ENCODE peak calls at places on chromosomes 4 and X, in five cellular contexts. One of them, this sample, is unnamed.

GRCh38 chr4:182288534-182288933 is 45.3 kb downstream of the TENM3 start:
- DNase-seq in A549: no peak
- DNase-seq in tibial nerve: no peak
- DNase-seq in uterus: no peak
- DNase-seq in heart left ventricle: no peak
- DNase-seq in this sample: no peak

GRCh38 chrX:72029473-72030411 is 102.0 kb downstream of the RTL5 start:
- DNase-seq in A549: peak
- DNase-seq in tibial nerve: no peak
- DNase-seq in uterus: no peak
- DNase-seq in heart left ventricle: no peak
- DNase-seq in this sample: peak

GRCh38 chr4:5575941-5576340 is 132.4 kb downstream of the EVC2 start:
- DNase-seq in A549: no peak
- DNase-seq in tibial nerve: no peak
- DNase-seq in uterus: no peak
- DNase-seq in heart left ventricle: no peak
- DNase-seq in this sample: no peak

GRCh38 chr4:85763207-85763606 is 288.3 kb downstream of the ARHGAP24 start:
- DNase-seq in A549: no peak
- DNase-seq in tibial nerve: no peak
- DNase-seq in uterus: no peak
- DNase-seq in heart left ventricle: no peak
- DNase-seq in this sample: no peak

GRCh38 chr4:62429297-62429696 is 1229.2 kb downstream of the ADGRL3 start:
- DNase-seq in A549: no peak
- DNase-seq in tibial nerve: no peak
- DNase-seq in uterus: no peak
- DNase-seq in heart left ventricle: no peak
- DNase-seq in this sample: no peak

GRCh38 chr4:15653864-15654391 is 1.2 kb downstream of the FBXL5 start:
- DNase-seq in A549: peak
- DNase-seq in tibial nerve: no peak
- DNase-seq in uterus: no peak
- DNase-seq in heart left ventricle: no peak
- DNase-seq in this sample: no peak

GRCh38 chr4:5706486-5707290 is 1.7 kb downstream of the EVC2 start:
- DNase-seq in A549: peak
- DNase-seq in tibial nerve: no peak
- DNase-seq in uterus: no peak
- DNase-seq in heart left ventricle: no peak
- DNase-seq in this sample: no peak

GRCh38 chr4:79227896-79228295 is 98.0 kb downstream of the NAA11 start:
- DNase-seq in A549: no peak
- DNase-seq in tibial nerve: no peak
- DNase-seq in uterus: no peak
- DNase-seq in heart left ventricle: peak
- DNase-seq in this sample: no peak

GRCh38 chr4:111136438-111136837 is 513.6 kb upstream of the PITX2 start:
- DNase-seq in A549: peak
- DNase-seq in tibial nerve: no peak
- DNase-seq in uterus: no peak
- DNase-seq in heart left ventricle: no peak
- DNase-seq in this sample: no peak

GRCh38 chrX:147958316-147958715 is 22.8 kb upstream of the FMR1NB start:
- DNase-seq in A549: no peak
- DNase-seq in tibial nerve: no peak
- DNase-seq in uterus: no peak
- DNase-seq in heart left ventricle: no peak
- DNase-seq in this sample: peak

GRCh38 chr4:129455462-129455861 is 359.5 kb downstream of the C4orf33 start:
- DNase-seq in A549: no peak
- DNase-seq in tibial nerve: no peak
- DNase-seq in uterus: no peak
- DNase-seq in heart left ventricle: no peak
- DNase-seq in this sample: no peak

GRCh38 chrX:63434665-63435064 is 83.5 kb upstream of the SPIN4 start:
- DNase-seq in A549: peak
- DNase-seq in tibial nerve: no peak
- DNase-seq in uterus: no peak
- DNase-seq in heart left ventricle: no peak
- DNase-seq in this sample: no peak

GRCh38 chr4:7987148-7987989 is 47.7 kb upstream of the AFAP1 start:
- DNase-seq in A549: peak
- DNase-seq in tibial nerve: peak
- DNase-seq in uterus: peak
- DNase-seq in heart left ventricle: peak
- DNase-seq in this sample: peak
- TF ChIP-seq POLR2A in A549: no peak
- TF ChIP-seq POLR2A in tibial nerve: no peak
- TF ChIP-seq POLR2A in uterus: no peak
- TF ChIP-seq POLR2A in heart left ventricle: no peak
- TF ChIP-seq POLR2A in this sample: no peak

DNA sequence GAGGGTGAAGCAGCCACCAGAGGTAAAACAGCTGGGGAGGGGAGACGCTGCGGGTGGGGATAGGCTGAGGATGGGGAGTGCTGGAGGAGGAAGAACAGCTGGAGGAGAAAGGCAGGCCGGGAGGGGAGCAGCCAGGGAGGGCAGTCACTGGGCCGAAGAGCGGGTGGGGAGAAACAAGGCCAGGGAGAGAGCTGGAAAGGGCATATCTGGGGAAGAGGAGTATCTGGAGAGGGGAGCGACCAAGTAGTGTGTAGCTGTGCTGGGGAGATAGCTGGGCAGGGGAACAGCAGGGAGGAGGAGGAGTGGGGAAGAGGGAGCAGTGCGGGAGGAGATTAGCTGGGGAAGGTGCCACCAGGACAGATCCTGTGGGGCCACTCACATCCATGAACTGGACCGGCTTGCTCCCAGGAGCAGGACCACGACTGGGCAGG is 2.7 kb downstream of the SLC38A5 start:
- DNase-seq in A549: no peak
- DNase-seq in tibial nerve: no peak
- DNase-seq in uterus: no peak
- DNase-seq in heart left ventricle: no peak
- DNase-seq in this sample: no peak
- TF ChIP-seq POLR2A in A549: no peak
- TF ChIP-seq POLR2A in tibial nerve: no peak
- TF ChIP-seq POLR2A in uterus: no peak
- TF ChIP-seq POLR2A in heart left ventricle: no peak
- TF ChIP-seq POLR2A in this sample: no peak

GRCh38 chrX:54807524-54808108 is at the start of gene MAGED2:
- DNase-seq in A549: no peak
- DNase-seq in tibial nerve: peak
- DNase-seq in uterus: peak
- DNase-seq in heart left ventricle: peak
- DNase-seq in this sample: no peak

GRCh38 chrX:54810532-54810931 is 3.0 kb downstream of the MAGED2 start:
- DNase-seq in A549: no peak
- DNase-seq in tibial nerve: no peak
- DNase-seq in uterus: no peak
- DNase-seq in heart left ventricle: no peak
- DNase-seq in this sample: no peak

GRCh38 chrX:54808109-54808604 is 612 bp downstream of the MAGED2 start:
- DNase-seq in A549: peak
- DNase-seq in tibial nerve: peak
- DNase-seq in uterus: peak
- DNase-seq in heart left ventricle: peak
- DNase-seq in this sample: no peak

GRCh38 chrX:54811301-54811885 is 3.8 kb downstream of the MAGED2 start:
- DNase-seq in A549: no peak
- DNase-seq in tibial nerve: no peak
- DNase-seq in uterus: no peak
- DNase-seq in heart left ventricle: no peak
- DNase-seq in this sample: no peak

DNA sequence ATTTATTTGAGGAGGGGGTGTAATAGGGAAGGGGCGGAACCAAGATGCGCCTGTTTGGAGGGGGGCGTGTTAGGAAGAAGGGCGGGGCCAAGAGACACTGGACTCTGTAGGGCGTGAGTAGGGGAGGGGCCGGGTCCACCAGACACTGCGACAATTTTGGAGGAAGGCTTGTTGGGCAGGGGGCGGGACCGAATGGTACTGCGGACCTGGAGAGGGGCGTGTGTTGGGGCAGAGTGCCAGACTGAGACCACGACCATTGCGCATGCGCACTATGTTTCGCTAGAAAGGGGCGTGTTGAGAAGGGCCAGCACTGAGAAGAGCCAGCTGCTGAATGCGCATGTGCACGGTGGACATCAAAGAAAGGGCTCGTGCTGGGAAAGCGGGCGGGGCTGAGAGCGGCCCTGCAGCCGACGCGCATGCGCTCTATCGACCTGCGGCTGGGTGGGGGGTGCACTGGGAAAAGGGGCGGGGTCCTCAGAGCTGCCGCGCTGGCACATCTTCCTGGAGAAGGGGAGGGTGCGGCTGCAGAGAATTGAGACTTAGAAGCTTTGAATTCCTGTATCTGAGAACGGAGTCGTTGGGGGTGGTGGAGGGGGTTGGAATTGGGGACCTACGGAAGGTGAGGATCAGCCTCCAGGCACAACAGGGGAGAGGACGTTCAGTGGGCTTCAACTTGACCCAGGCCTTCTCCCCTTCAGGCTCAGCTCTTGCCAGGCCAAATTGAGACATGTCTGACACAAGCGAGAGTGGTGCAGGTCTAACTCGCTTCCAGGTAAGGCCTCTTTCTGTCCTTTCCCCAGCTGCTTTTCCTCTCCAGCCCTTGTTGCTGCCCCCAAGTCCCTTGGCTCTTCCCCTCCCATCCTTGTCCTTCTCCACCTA is 1.3 kb downstream of the MAGED2 start:
- DNase-seq in A549: peak
- DNase-seq in tibial nerve: peak
- DNase-seq in uterus: peak
- DNase-seq in heart left ventricle: peak
- DNase-seq in this sample: peak
- TF ChIP-seq POLR2A in A549: no peak
- TF ChIP-seq POLR2A in tibial nerve: no peak
- TF ChIP-seq POLR2A in uterus: no peak
- TF ChIP-seq POLR2A in heart left ventricle: no peak
- TF ChIP-seq POLR2A in this sample: peak

GRCh38 chr4:780730-781492 is 45.0 kb downstream of the CPLX1 start:
- DNase-seq in A549: no peak
- DNase-seq in tibial nerve: no peak
- DNase-seq in uterus: no peak
- DNase-seq in heart left ventricle: no peak
- DNase-seq in this sample: no peak
- TF ChIP-seq POLR2A in A549: no peak
- TF ChIP-seq POLR2A in tibial nerve: no peak
- TF ChIP-seq POLR2A in uterus: no peak
- TF ChIP-seq POLR2A in heart left ventricle: no peak
- TF ChIP-seq POLR2A in this sample: no peak

DNA sequence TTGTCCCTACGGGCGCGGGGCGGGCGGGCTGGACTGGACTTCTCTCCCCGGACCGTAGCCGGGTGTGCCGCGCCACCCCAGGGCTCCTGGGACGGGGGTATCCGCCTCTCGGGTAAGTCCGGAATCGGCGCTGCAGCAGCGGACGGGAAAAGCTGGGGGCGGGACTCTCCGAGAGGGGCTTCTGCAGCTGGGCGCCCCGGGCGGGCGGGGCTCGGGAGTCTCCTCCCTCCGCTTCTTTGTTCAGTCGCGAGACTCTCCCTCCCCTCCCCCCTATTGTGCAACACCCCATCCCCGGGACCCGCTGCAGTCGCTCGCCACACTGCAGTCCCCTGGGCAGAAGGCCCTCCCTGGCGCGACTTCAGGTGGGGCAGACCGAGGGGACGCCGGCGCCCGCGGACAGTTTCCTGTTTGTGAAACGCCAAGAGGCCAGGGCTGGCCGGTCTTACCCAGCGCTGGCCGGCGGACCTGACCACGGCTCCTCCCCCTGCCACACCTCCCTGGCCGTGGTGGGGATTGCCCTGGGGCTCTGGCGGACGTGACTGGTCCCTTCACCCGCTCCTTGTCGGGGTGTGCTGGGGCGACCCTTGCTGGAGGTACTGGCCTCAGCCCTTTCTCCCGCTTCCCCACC is 966 bp downstream of the CCNG2 start:
- DNase-seq in A549: peak
- DNase-seq in tibial nerve: peak
- DNase-seq in uterus: peak
- DNase-seq in heart left ventricle: peak
- DNase-seq in this sample: peak
- TF ChIP-seq POLR2A in A549: no peak
- TF ChIP-seq POLR2A in tibial nerve: peak
- TF ChIP-seq POLR2A in uterus: peak
- TF ChIP-seq POLR2A in heart left ventricle: no peak
- TF ChIP-seq POLR2A in this sample: peak

GRCh38 chr4:165207016-165207430 is 338 bp upstream of the KLHL2 start:
- DNase-seq in A549: peak
- DNase-seq in tibial nerve: no peak
- DNase-seq in uterus: no peak
- DNase-seq in heart left ventricle: no peak
- DNase-seq in this sample: no peak

GRCh38 chr4:165209796-165210195 is 2.4 kb downstream of the KLHL2 start:
- DNase-seq in A549: no peak
- DNase-seq in tibial nerve: no peak
- DNase-seq in uterus: no peak
- DNase-seq in heart left ventricle: no peak
- DNase-seq in this sample: no peak

GRCh38 chr4:165208322-165208652 is 926 bp downstream of the KLHL2 start:
- DNase-seq in A549: no peak
- DNase-seq in tibial nerve: no peak
- DNase-seq in uterus: no peak
- DNase-seq in heart left ventricle: no peak
- DNase-seq in this sample: no peak

GRCh38 chr4:165208741-165209388 is 1.5 kb downstream of the KLHL2 start:
- DNase-seq in A549: no peak
- DNase-seq in tibial nerve: no peak
- DNase-seq in uterus: no peak
- DNase-seq in heart left ventricle: no peak
- DNase-seq in this sample: no peak

DNA sequence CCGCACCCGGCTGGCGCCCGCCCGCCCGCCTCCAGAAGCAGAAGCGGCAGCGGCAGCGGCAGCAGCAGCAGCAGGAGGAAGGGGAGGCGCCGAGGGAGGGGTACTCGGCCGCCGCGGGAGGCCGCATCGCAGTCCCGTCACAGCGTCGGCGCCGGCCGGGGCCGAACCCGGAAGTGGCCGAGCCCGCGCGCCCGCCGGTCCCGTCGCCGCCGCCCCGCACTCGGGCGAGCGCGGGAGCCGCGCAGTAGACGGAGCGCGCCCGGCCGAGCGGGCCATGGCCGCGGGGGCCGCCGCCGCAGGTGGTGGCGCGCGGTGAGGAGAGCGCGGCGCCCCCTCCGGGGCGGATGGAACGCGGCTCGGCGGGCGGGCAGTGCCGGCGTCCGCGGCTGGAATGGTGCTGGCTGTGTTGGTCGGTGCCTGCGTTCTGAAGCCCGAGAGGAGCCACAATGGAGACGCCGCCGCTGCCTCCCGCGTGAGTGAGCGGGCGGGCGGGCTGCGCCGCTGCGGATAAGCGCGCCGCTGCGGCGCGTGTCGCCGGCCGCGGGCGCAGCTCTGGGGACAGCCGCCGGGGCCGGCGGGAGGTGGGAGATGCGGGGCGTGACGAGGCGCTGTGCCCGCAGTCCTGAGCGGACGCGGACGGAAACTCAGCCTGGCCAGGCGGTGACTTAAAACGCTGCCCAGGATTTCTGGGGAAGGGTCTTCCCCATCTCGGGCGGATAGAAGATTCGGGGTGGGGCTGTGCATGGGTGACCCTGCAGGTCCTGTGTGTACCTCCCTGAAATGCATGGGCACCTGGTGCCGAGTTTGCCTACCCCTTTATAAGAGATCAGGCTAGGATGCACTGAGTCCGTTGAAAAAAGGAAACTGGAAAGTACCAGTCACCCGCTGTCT is at the start of gene KLHL2:
- DNase-seq in A549: peak
- DNase-seq in tibial nerve: peak
- DNase-seq in uterus: peak
- DNase-seq in heart left ventricle: peak
- DNase-seq in this sample: peak
- TF ChIP-seq POLR2A in A549: peak
- TF ChIP-seq POLR2A in tibial nerve: peak
- TF ChIP-seq POLR2A in uterus: peak
- TF ChIP-seq POLR2A in heart left ventricle: peak
- TF ChIP-seq POLR2A in this sample: peak